ENCODE peak calls at places on chromosomes 13 and 19, in four cellular contexts. One of them, this sample, is unnamed.

GRCh38 chr19:29812080-29812880 is 489 bp downstream of the CCNE1 start:
- DNase-seq in renal cortical epithelial cell: no peak
- DNase-seq in iris pigment epithelial cell: no peak
- DNase-seq in T-helper 9 cell: peak
- DNase-seq in this sample: peak

GRCh38 chr13:96091164-96091931 is 1.4 kb downstream of the HS6ST3 start:
- DNase-seq in renal cortical epithelial cell: no peak
- DNase-seq in iris pigment epithelial cell: peak
- DNase-seq in T-helper 9 cell: no peak
- DNase-seq in this sample: peak

GRCh38 chr19:57075801-57076492 is 43.8 kb upstream of the USP29 start:
- DNase-seq in renal cortical epithelial cell: no peak
- DNase-seq in T-helper 9 cell: no peak
- DNase-seq in iris pigment epithelial cell: no peak
- DNase-seq in this sample: no peak

GRCh38 chr19:18878858-18879578 is 16.9 kb downstream of the CERS1 start:
- DNase-seq in iris pigment epithelial cell: no peak
- DNase-seq in renal cortical epithelial cell: no peak
- DNase-seq in T-helper 9 cell: no peak
- DNase-seq in this sample: peak

GRCh38 chr19:14127929-14128509 is 8.4 kb downstream of the ASF1B start:
- DNase-seq in T-helper 9 cell: no peak
- DNase-seq in iris pigment epithelial cell: peak
- DNase-seq in renal cortical epithelial cell: no peak
- DNase-seq in this sample: no peak

GRCh38 chr19:8731428-8732169 is 10.2 kb downstream of the OR2Z1 start:
- DNase-seq in T-helper 9 cell: no peak
- DNase-seq in iris pigment epithelial cell: no peak
- DNase-seq in renal cortical epithelial cell: no peak
- DNase-seq in this sample: peak

GRCh38 chr13:50512602-50513527 is 330.6 kb downstream of the DLEU7 start:
- DNase-seq in renal cortical epithelial cell: peak
- DNase-seq in T-helper 9 cell: peak
- DNase-seq in iris pigment epithelial cell: peak
- DNase-seq in this sample: no peak

GRCh38 chr19:32471095-32471494 is 65.5 kb downstream of the DPY19L3 start:
- DNase-seq in T-helper 9 cell: no peak
- DNase-seq in iris pigment epithelial cell: no peak
- DNase-seq in renal cortical epithelial cell: no peak
- DNase-seq in this sample: no peak

GRCh38 chr19:46844067-46844489 is 6.6 kb downstream of the AP2S1 start:
- DNase-seq in renal cortical epithelial cell: no peak
- DNase-seq in iris pigment epithelial cell: peak
- DNase-seq in T-helper 9 cell: no peak
- DNase-seq in this sample: no peak

GRCh38 chr13:46173656-46174055 is 8.3 kb downstream of the LCP1 start:
- DNase-seq in renal cortical epithelial cell: no peak
- DNase-seq in iris pigment epithelial cell: no peak
- DNase-seq in T-helper 9 cell: no peak
- DNase-seq in this sample: no peak

GRCh38 chr13:114065141-114065925 is 67.1 kb downstream of the RASA3 start:
- DNase-seq in renal cortical epithelial cell: peak
- DNase-seq in T-helper 9 cell: peak
- DNase-seq in iris pigment epithelial cell: peak
- DNase-seq in this sample: peak

GRCh38 chr13:73767191-73767741 is 366.9 kb downstream of the KLF12 start:
- DNase-seq in iris pigment epithelial cell: peak
- DNase-seq in renal cortical epithelial cell: peak
- DNase-seq in T-helper 9 cell: no peak
- DNase-seq in this sample: peak